ENCODE peak calls at places on chromosome 9, in six cellular contexts. Y is GM23338, N is H1, L is WTC11, Z is HepG2, X is K562. H is an unnamed sample.

GRCh38 chr9:128920381-128921058 is at the start of gene PHYHD1:
- DNase-seq in Y (no peak), N (no peak), L (no peak), Z (no peak), X (no peak), H (no peak)

GRCh38 chr9:129850821-129851540 is 15.7 kb downstream of the USP20 start:
- DNase-seq in Y (no peak), N (no peak), L (no peak), Z (no peak), X (no peak), H (no peak)

GRCh38 chr9:112166176-112167140 is 8.6 kb downstream of the SUSD1 start:
- DNase-seq in Y (peak), N (no peak), L (no peak), Z (peak), X (peak), H (no peak)

GRCh38 chr9:92176068-92176799 is 61.0 kb upstream of the SPTLC1 start:
- DNase-seq in Y (peak), N (no peak), L (no peak), Z (no peak), X (no peak), H (no peak)

GRCh38 chr9:98264510-98264909 is 9.1 kb upstream of the TBC1D2 start:
- DNase-seq in Y (no peak), N (no peak), L (no peak), Z (no peak), X (no peak), H (no peak)

GRCh38 chr9:99778308-99778707 is 43.4 kb upstream of the NR4A3 start:
- DNase-seq in Y (no peak), N (no peak), L (no peak), Z (no peak), X (peak), H (no peak)

GRCh38 chr9:16207161-16207560 is 654.3 kb downstream of the CCDC171 start:
- DNase-seq in Y (peak), N (no peak), L (no peak), Z (no peak), X (no peak), H (no peak)

GRCh38 chr9:93871286-93871685 is 83.9 kb downstream of the BARX1 start:
- DNase-seq in Y (peak), N (no peak), L (no peak), Z (no peak), X (no peak), H (no peak)

GRCh38 chr9:136192289-136193126 is 12.4 kb downstream of the LHX3 start:
- DNase-seq in Y (peak), N (no peak), L (no peak), Z (no peak), X (no peak), H (no peak)

GRCh38 chr9:15299374-15299939 is 7.6 kb downstream of the TTC39B start:
- DNase-seq in Y (no peak), N (peak), L (no peak), Z (no peak), X (no peak), H (peak)

GRCh38 chr9:72586388-72587160 is 65.2 kb downstream of the TMC1 start:
- DNase-seq in Y (no peak), N (no peak), L (no peak), Z (no peak), X (peak), H (no peak)
- TF ChIP-seq CREB1 in Y (no peak), N (no peak), L (no peak), Z (no peak), X (no peak), H (no peak)

GRCh38 chr9:101479337-101480045 is 43.9 kb upstream of the ALDOB start:
- DNase-seq in Y (peak), N (no peak), L (no peak), Z (no peak), X (no peak), H (no peak)
- TF ChIP-seq CREB1 in Y (no peak), N (no peak), L (no peak), Z (no peak), X (no peak), H (no peak)

DNA sequence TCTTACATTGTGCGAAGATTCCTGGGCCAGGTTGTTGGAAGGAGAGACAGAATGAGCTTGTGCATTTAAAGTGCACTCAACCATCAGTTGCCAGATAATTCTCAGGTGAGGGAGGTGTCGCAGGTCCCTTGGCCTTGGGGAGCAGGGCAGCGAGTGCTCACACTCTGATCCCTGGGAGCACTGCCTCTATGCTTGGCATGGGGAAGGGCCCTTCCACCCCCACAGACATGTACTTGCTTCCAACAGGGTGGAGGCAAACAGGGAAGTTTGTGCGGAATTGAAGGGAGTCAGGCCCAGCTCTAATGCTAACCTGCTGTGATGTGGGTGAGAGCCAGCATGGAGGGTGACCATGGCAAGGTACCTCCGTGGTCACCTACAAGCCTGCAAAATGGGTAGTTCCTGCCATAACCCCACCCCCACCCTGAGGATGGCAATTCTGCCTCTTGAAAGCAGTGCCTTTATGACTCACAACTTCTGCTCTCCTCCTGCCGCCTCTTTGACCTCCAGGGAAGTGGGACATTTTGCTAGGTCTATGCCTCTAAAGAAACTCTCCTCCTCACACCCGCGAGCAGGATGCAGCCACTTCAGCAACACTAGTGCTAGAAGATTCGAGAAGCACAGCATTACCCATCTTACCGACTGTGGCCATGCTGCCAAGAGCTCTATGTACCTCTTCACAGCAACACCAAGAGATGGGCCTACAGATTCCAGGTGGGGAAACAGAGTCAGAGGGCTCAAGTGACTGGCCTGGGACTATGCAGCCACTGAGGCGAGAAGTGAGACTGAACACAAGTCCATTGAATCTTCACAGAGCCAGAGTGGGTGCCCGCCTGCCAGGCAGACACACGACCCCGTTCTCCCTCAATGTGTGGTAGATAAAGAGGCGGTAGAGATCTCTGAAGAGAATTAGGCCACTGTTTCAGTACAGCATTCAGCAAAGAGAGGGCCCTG is 22.1 kb upstream of the SLC25A51 start:
- DNase-seq in Y (no peak), N (no peak), L (no peak), Z (no peak), X (peak), H (no peak)
- TF ChIP-seq CREB1 in Y (no peak), N (no peak), L (no peak), Z (no peak), X (no peak), H (no peak)

GRCh38 chr9:38027714-38028113 is 41.3 kb downstream of the SHB start:
- DNase-seq in Y (no peak), N (no peak), L (no peak), Z (no peak), X (no peak), H (no peak)
- TF ChIP-seq CREB1 in Y (no peak), N (no peak), L (no peak), Z (no peak), X (no peak), H (no peak)

GRCh38 chr9:38687389-38687842 is 32.5 kb downstream of the FAM240B start:
- DNase-seq in Y (peak), N (no peak), L (no peak), Z (peak), X (peak), H (no peak)
- TF ChIP-seq CREB1 in Y (no peak), N (no peak), L (no peak), Z (no peak), X (no peak), H (no peak)

GRCh38 chr9:79196606-79197005 is 375.2 kb upstream of the TLE4 start:
- DNase-seq in Y (no peak), N (no peak), L (no peak), Z (no peak), X (no peak), H (no peak)
- TF ChIP-seq CREB1 in Y (no peak), N (no peak), L (no peak), Z (no peak), X (no peak), H (no peak)

GRCh38 chr9:124569942-124570341 is 62.7 kb upstream of the NR5A1 start:
- DNase-seq in Y (no peak), N (no peak), L (no peak), Z (no peak), X (no peak), H (no peak)

GRCh38 chr9:124574534-124574933 is 67.3 kb upstream of the NR5A1 start:
- DNase-seq in Y (no peak), N (no peak), L (no peak), Z (no peak), X (no peak), H (no peak)

GRCh38 chr9:124570942-124571666 is 63.9 kb upstream of the NR5A1 start:
- DNase-seq in Y (no peak), N (no peak), L (no peak), Z (no peak), X (no peak), H (no peak)

GRCh38 chr9:124576751-124577150 is 69.6 kb upstream of the NR5A1 start:
- DNase-seq in Y (no peak), N (no peak), L (no peak), Z (no peak), X (no peak), H (no peak)

GRCh38 chr9:124574944-124575343 is 67.7 kb upstream of the NR5A1 start:
- DNase-seq in Y (no peak), N (no peak), L (no peak), Z (peak), X (no peak), H (no peak)
- TF ChIP-seq CREB1 in Y (no peak), N (no peak), L (no peak), Z (no peak), X (no peak), H (no peak)